ENCODE peak calls at places on chromosome 9, in ten cellular contexts. C is HEK293T, Y is activated T-helper 1 cell treated with Interleukin-2 at 50 U/mL for 16 hours, P is suprapubic skin, O is endothelial cell, X is AG10803, Q is tibial artery, K is epithelial cell of prostate, D is brain microvascular endothelial cell, J is foreskin fibroblast. F is an unnamed sample.

GRCh38 chr9:76654051-76654461 is 110.2 kb upstream of the PCA3 start:
- DNase-seq in Q (no peak), Y (no peak), C (no peak), O (no peak), K (no peak), P (no peak), X (peak; percentile 88), J (no peak), D (no peak), F (no peak)

GRCh38 chr9:15724006-15724405 is 171.2 kb downstream of the CCDC171 start:
- DNase-seq in P (no peak), O (no peak), Q (no peak), Y (no peak), X (peak; percentile 49), D (peak; percentile 5), J (peak; percentile 60), K (no peak), C (no peak), F (no peak)

GRCh38 chr9:115117999-115118470 is at the start of gene TNC:
- DNase-seq in J (peak; percentile 97), O (peak; percentile 26), Q (peak; percentile 64), X (peak; percentile 90), C (peak; percentile 36), D (peak; percentile 52), Y (no peak), K (no peak), P (no peak), F (no peak)

GRCh38 chr9:73565026-73565425 is 413.4 kb downstream of the ANXA1 start:
- DNase-seq in C (no peak), Q (no peak), X (no peak), D (no peak), O (no peak), P (no peak), J (no peak), Y (no peak), K (no peak), F (no peak)

GRCh38 chr9:21841133-21841532 is 38.7 kb downstream of the MTAP start:
- DNase-seq in K (no peak), J (no peak), C (no peak), P (no peak), Q (no peak), Y (no peak), X (no peak), O (no peak), D (no peak), F (no peak)

GRCh38 chr9:88746029-88746743 is 211.2 kb downstream of the NXNL2 start:
- DNase-seq in O (no peak), Q (peak; percentile 46), J (peak; percentile 96), K (peak; percentile 18), X (peak; percentile 92), P (no peak), D (peak; percentile 94), C (peak; percentile 45), Y (no peak), F (no peak)

GRCh38 chr9:1024112-1024511 is 26.0 kb upstream of the DMRT2 start:
- DNase-seq in J (no peak), P (no peak), K (no peak), X (no peak), O (no peak), C (no peak), Y (no peak), D (no peak), Q (no peak), F (no peak)

GRCh38 chr9:126379661-126380365 is 53.2 kb downstream of the MVB12B start:
- DNase-seq in Q (no peak), O (no peak), Y (no peak), X (no peak), J (no peak), K (no peak), C (no peak), P (no peak), D (no peak), F (no peak)

GRCh38 chr9:14278291-14278721 is 35.6 kb downstream of the NFIB start:
- DNase-seq in O (no peak), Y (no peak), D (peak; percentile 88), Q (no peak), C (no peak), J (peak; percentile 87), P (no peak), X (peak; percentile 46), K (no peak), F (no peak)

GRCh38 chr9:120308495-120308894 is 271.5 kb downstream of the CDK5RAP2 start:
- DNase-seq in J (no peak), K (no peak), O (no peak), Y (no peak), X (no peak), D (no peak), C (no peak), Q (no peak), P (peak; percentile 58), F (no peak)

GRCh38 chr9:93129286-93129685 is 4.8 kb downstream of the NINJ1 start:
- DNase-seq in X (no peak), J (no peak), Y (no peak), D (no peak), O (peak; percentile 42), K (no peak), C (no peak), Q (no peak), P (no peak), F (no peak)